ENCODE peak calls at places on chromosome 4, in ten cellular contexts. V is progenitor cell of endocrine pancreas, T is Panc1, G is vagina, Q is suprapubic skin, W is adrenal gland, B is Calu3, X is fibroblast of lung, K is foreskin fibroblast, N is mammary epithelial cell. L is an unnamed sample.

GRCh38 chr4:174358823-174359222 is 75.1 kb downstream of the CEP44 start:
- DNase-seq in G (no peak), V (no peak), N (peak; percentile 88), B (no peak), T (no peak), W (no peak), X (peak; percentile 81), Q (no peak), K (peak; percentile 69), L (no peak)

GRCh38 chr4:145827885-145828284 is 110.7 kb downstream of the ZNF827 start:
- DNase-seq in W (no peak), N (no peak), V (no peak), X (no peak), B (no peak), T (no peak), G (no peak), K (no peak), Q (no peak), L (no peak)

GRCh38 chr4:112817933-112818921 is 181.3 kb downstream of the LARP7 start:
- DNase-seq in T (peak; percentile 27), V (no peak), B (peak; percentile 39), G (no peak), N (peak; percentile 83), K (peak; percentile 92), X (peak; percentile 90), W (peak; percentile 60), Q (peak; percentile 85), L (no peak)

GRCh38 chr4:157887316-157887715 is 285.5 kb downstream of the GASK1B start:
- DNase-seq in K (no peak), Q (no peak), B (no peak), T (no peak), W (no peak), X (no peak), N (no peak), G (no peak), V (no peak), L (no peak)

GRCh38 chr4:83013931-83014330 is 3.3 kb upstream of the LIN54 start:
- DNase-seq in X (no peak), N (peak; percentile 2), B (no peak), K (no peak), V (no peak), W (no peak), Q (no peak), T (no peak), G (no peak), L (no peak)

GRCh38 chr4:181569553-181569952 is 673.6 kb upstream of the TENM3 start:
- DNase-seq in W (no peak), Q (no peak), V (no peak), N (peak; percentile 46), X (peak; percentile 57), K (no peak), B (no peak), G (no peak), T (peak; percentile 12), L (peak; percentile 20)

GRCh38 chr4:41452484-41453225 is 85.3 kb upstream of the LIMCH1 start:
- DNase-seq in W (no peak), Q (no peak), G (no peak), B (no peak), K (no peak), X (no peak), N (no peak), T (no peak), V (no peak), L (no peak)

GRCh38 chr4:79255793-79256192 is 70.1 kb downstream of the NAA11 start:
- DNase-seq in X (no peak), K (no peak), G (no peak), B (no peak), V (no peak), Q (no peak), W (no peak), N (no peak), T (no peak), L (no peak)

GRCh38 chr4:36719425-36719824 is 438.0 kb downstream of the DTHD1 start:
- DNase-seq in Q (no peak), G (no peak), K (no peak), V (no peak), B (no peak), N (no peak), W (no peak), T (no peak), X (no peak), L (no peak)

DNA sequence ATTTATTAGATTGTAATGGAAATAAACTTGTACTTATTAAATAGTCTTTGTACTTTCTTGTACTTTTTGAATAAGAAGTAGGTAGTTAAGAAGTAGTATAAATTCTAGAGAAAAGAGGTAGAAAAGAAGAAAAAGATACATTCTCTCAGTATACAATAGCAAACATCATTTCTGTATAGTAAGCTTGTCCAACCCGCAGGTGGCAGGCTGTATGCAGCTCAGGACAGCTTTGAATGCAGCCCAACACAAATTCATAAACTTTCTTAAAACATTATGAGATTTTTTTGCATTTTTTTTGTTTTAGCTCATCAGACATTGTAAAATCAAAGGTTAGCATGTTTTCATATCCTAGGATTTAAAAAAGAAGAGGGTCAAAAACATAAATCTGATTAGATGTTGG is 441.6 kb downstream of the DTHD1 start:
- DNase-seq in K (no peak), X (no peak), W (no peak), Q (no peak), V (no peak), N (no peak), T (no peak), G (no peak), B (no peak), L (no peak)
- TF ChIP-seq CTCF in K (no peak), X (no peak), W (no peak), Q (no peak), V (no peak), N (no peak), T (no peak), G (no peak), B (no peak), L (peak; percentile 14)

GRCh38 chr4:131093303-131093702 is 1997.4 kb downstream of the C4orf33 start:
- DNase-seq in Q (no peak), B (no peak), T (no peak), X (no peak), N (peak; percentile 13), V (no peak), K (no peak), G (no peak), W (no peak), L (no peak)

GRCh38 chr4:131091896-131092295 is 1995.9 kb downstream of the C4orf33 start:
- DNase-seq in Q (no peak), K (no peak), X (peak; percentile 44), G (no peak), V (no peak), T (no peak), W (no peak), B (no peak), N (peak; percentile 21), L (no peak)
- TF ChIP-seq CTCF in Q (peak; percentile 16), K (peak; percentile 8), X (peak; percentile 25), G (no peak), V (peak; percentile 69), T (peak; percentile 6), W (peak; percentile 32), B (peak; percentile 11), N (peak; percentile 38), L (peak; percentile 69)

GRCh38 chr4:26397086-26397485 is 76.3 kb downstream of the RBPJ start:
- DNase-seq in N (no peak), V (no peak), W (no peak), X (no peak), K (no peak), B (no peak), G (no peak), T (no peak), Q (no peak), L (no peak)

GRCh38 chr4:26402458-26402857 is 81.6 kb downstream of the RBPJ start:
- DNase-seq in Q (no peak), K (no peak), G (no peak), X (no peak), V (no peak), N (no peak), B (no peak), T (no peak), W (no peak), L (no peak)

GRCh38 chr4:26404597-26405323 is 83.9 kb downstream of the RBPJ start:
- DNase-seq in X (no peak), V (no peak), N (no peak), K (no peak), W (no peak), G (no peak), B (no peak), Q (no peak), T (no peak), L (no peak)

DNA sequence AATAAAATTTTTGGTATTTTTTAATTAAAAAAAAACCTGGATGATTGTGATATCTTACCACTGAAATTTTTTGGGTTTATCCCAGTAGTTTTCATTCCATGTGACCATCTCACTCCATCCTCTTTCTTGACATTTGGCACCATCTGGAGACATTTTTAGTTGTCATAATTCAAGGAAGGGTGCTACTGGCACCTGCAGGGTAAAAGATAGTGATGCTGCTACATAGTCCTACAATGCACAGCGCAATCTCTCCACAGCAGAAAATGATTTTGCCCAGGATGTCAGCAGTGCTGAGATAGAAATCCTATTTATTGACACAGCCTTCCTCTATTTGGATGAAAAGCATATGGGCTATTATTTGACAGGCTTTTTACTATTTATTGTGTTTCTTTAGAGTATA is 79.3 kb downstream of the RBPJ start:
- DNase-seq in W (no peak), N (no peak), Q (no peak), X (no peak), T (no peak), B (no peak), V (no peak), K (no peak), G (no peak), L (no peak)
- TF ChIP-seq CTCF in W (no peak), N (no peak), Q (no peak), X (no peak), T (peak; percentile 10), B (no peak), V (no peak), K (no peak), G (no peak), L (peak; percentile 6)

DNA sequence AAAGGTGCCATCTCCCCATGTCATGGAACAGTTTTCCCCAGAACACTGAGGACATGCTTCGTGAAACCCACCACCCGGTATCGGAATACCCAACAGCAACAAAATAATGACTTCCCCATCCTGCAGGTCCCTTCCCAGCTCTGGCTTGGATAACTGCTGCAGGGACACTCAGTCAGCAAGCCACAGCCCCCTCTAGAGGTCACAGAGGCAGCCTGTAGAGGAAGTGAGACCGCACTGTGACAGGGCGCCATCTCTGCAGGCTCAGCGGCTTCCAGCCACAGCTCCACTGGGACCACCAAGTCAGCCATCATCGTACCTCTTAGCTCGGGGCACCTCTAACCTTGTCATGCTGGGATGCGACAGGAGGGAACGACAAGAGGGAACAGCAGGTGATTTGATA is 315.9 kb downstream of the LDB2 start:
- DNase-seq in V (no peak), W (no peak), Q (no peak), B (no peak), T (no peak), N (no peak), G (no peak), X (no peak), K (no peak), L (no peak)
- TF ChIP-seq CTCF in V (peak; percentile 38), W (no peak), Q (no peak), B (no peak), T (no peak), N (no peak), G (no peak), X (peak; percentile 7), K (no peak), L (peak; percentile 21)

DNA sequence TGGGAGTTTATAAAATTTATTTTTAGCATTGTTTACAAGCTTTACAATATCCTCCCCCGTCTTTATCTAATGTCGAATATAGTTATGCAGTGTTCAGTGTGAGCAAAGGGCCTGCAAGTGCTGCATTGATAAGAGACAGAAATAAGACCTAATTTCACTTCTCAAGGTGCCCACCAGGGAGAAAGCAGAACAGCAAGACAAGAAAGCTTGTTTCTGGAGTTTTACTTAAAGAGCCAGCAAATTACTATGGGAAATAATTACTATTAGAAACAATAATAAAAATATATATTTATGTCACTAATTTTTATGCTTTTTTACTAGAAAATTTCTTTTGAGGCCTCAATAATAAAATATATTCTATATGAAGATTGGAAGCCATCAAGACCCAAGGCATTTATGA is 2677.7 kb downstream of the ARAP2 start:
- DNase-seq in N (no peak), G (no peak), W (no peak), V (no peak), K (no peak), X (no peak), Q (no peak), T (no peak), B (no peak), L (no peak)
- TF ChIP-seq CTCF in N (no peak), G (no peak), W (no peak), V (peak; percentile 28), K (no peak), X (no peak), Q (no peak), T (no peak), B (no peak), L (no peak)